ENCODE peak calls at places on chromosomes 11 and 22, in six cellular contexts. P is stomach, U is body of pancreas, D is fibroblast of pulmonary artery, G is A673, K is heart right ventricle. Z is an unnamed sample.

GRCh38 chr11:19660076-19660475 is 52.6 kb upstream of the NAV2 start:
- DNase-seq in P (no peak), U (peak; percentile 27), D (peak; percentile 39), G (no peak), K (no peak), Z (peak; percentile 60)

GRCh38 chr11:36672815-36673450 is 74.9 kb upstream of the RAG2 start:
- DNase-seq in P (no peak), U (peak; percentile 30), D (peak; percentile 67), G (peak; percentile 83), K (no peak), Z (peak; percentile 53)

GRCh38 chr11:61712301-61712700 is 32.1 kb downstream of the DAGLA start:
- DNase-seq in P (no peak), U (no peak), D (no peak), G (no peak), K (no peak), Z (no peak)

GRCh38 chr11:126113515-126113957 is 50.9 kb upstream of the CDON start:
- DNase-seq in P (peak; percentile 93), U (peak; percentile 96), D (peak; percentile 94), G (peak; percentile 82), K (peak; percentile 79), Z (peak; percentile 92)

GRCh38 chr11:64122411-64123101 is 43.4 kb downstream of the MACROD1 start:
- DNase-seq in P (no peak), U (no peak), D (no peak), G (no peak), K (no peak), Z (no peak)

GRCh38 chr22:47054231-47055072 is 292.0 kb downstream of the TBC1D22A start:
- DNase-seq in P (no peak), U (no peak), D (no peak), G (no peak), K (no peak), Z (no peak)

GRCh38 chr11:61111060-61111435 is 8.8 kb downstream of the CD5 start:
- DNase-seq in P (no peak), U (no peak), D (no peak), G (no peak), K (no peak), Z (no peak)

GRCh38 chr22:46481386-46481785 is 56.0 kb downstream of the CELSR1 start:
- DNase-seq in P (no peak), U (no peak), D (no peak), G (no peak), K (no peak), Z (no peak)

GRCh38 chr11:15493066-15493465 is 378.3 kb downstream of the INSC start:
- DNase-seq in P (no peak), U (no peak), D (no peak), G (no peak), K (no peak), Z (no peak)

GRCh38 chr11:46800177-46800576 is 45.9 kb downstream of the CKAP5 start:
- DNase-seq in P (no peak), U (no peak), D (no peak), G (no peak), K (no peak), Z (peak; percentile 42)

GRCh38 chr11:30387891-30388861 is 65.3 kb downstream of the ARL14EP start:
- DNase-seq in P (no peak), U (no peak), D (no peak), G (no peak), K (no peak), Z (no peak)

GRCh38 chr11:69199583-69200295 is 44.0 kb downstream of the SMIM38 start:
- DNase-seq in P (no peak), U (no peak), D (no peak), G (no peak), K (no peak), Z (peak; percentile 40)

GRCh38 chr22:47194476-47195155 is 432.2 kb downstream of the TBC1D22A start:
- DNase-seq in P (peak; percentile 7), U (no peak), D (no peak), G (no peak), K (no peak), Z (no peak)

GRCh38 chr11:6703247-6704063 is 20.3 kb upstream of the MRPL17 start:
- DNase-seq in P (peak; percentile 42), U (peak; percentile 68), D (peak; percentile 86), G (peak; percentile 93), K (peak; percentile 18), Z (peak; percentile 63)

GRCh38 chr11:64146036-64146943 is 19.6 kb downstream of the MACROD1 start:
- DNase-seq in P (peak; percentile 70), U (peak; percentile 63), D (peak; percentile 51), G (peak; percentile 66), K (peak; percentile 44), Z (peak; percentile 29)

GRCh38 chr11:84234462-84235202 is 948.5 kb upstream of the CCDC90B start:
- DNase-seq in P (no peak), U (no peak), D (no peak), G (no peak), K (no peak), Z (no peak)

GRCh38 chr22:37079668-37080171 is 28.2 kb downstream of the KCTD17 start:
- DNase-seq in P (peak; percentile 41), U (no peak), D (peak; percentile 67), G (peak; percentile 20), K (no peak), Z (peak; percentile 55)

DNA sequence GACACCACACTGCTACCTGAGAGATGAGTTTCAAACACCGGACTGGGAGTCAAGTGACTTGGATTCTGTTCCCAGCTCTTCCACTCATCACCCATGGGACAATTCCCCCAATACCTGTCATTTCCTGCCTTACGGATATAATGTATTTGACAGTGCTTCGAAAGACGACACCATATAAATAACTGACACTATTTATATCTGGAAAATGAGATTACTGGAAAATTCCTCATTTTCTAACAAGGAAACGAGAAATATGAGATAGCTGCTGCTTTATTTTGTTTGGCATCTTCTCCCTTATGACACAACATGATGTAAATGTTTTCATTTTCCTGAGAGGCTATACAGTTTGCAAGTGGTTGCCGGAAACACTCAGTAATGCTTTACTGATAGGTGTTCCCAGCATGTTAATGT is 8.6 kb downstream of the HSCB start:
- DNase-seq in P (no peak), U (no peak), D (peak; percentile 88), G (no peak), K (no peak), Z (peak; percentile 96)
- H3K4me3 ChIP-seq in P (no peak overlapping the region), U (no peak overlapping the region), D (no peak overlapping the region), G (no peak overlapping the region), K (no peak overlapping the region), Z (no peak overlapping the region)

DNA sequence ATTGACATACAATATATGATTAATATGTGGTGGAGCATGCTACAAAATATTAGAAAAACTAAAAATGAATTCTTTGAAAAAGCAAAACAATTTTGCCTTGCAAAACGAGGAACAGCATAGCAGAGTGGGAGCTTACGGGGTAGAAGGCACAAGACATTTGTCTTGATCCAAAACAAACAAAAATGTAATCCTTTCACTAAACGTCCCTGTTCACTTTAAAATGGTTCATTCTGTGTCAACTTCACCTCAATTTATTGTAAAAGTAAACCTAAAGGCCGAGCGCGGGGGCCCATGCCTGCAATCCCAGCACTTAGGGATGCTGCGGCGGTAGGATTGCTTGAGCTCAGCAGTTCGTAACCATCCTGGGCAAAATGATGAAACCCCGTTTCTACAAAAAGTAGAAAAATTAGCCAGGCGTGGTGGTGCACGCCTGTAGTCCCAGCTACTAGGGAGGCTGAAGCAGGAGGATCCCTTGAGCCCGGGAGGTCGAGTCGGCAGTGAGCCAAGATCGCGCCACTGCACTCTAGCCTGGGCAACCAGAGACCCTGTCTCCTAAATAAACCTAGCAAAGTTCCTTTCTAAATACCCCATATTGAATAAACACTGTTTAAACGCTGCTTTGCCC is 2.0 kb downstream of the PRDM10 start:
- DNase-seq in P (no peak), U (no peak), D (no peak), G (no peak), K (no peak), Z (no peak)
- H3K4me3 ChIP-seq in P (peak overlapping the region; percentile 87), U (no peak overlapping the region), D (peak overlapping the region; percentile 74), G (peak overlapping the region; percentile 63), K (peak overlapping the region; percentile 82), Z (no peak overlapping the region)

GRCh38 chr11:1007279-1007678 is 29.2 kb downstream of the MUC6 start:
- DNase-seq in P (no peak), U (no peak), D (no peak), G (no peak), K (no peak), Z (no peak)

GRCh38 chr11:1010006-1010405 is 26.5 kb downstream of the MUC6 start:
- DNase-seq in P (no peak), U (peak; percentile 58), D (no peak), G (no peak), K (no peak), Z (no peak)

GRCh38 chr11:1009371-1009770 is 27.1 kb downstream of the MUC6 start:
- DNase-seq in P (no peak), U (no peak), D (no peak), G (no peak), K (no peak), Z (no peak)

GRCh38 chr11:1008001-1008400 is 28.5 kb downstream of the MUC6 start:
- DNase-seq in P (no peak), U (no peak), D (no peak), G (no peak), K (no peak), Z (no peak)

DNA sequence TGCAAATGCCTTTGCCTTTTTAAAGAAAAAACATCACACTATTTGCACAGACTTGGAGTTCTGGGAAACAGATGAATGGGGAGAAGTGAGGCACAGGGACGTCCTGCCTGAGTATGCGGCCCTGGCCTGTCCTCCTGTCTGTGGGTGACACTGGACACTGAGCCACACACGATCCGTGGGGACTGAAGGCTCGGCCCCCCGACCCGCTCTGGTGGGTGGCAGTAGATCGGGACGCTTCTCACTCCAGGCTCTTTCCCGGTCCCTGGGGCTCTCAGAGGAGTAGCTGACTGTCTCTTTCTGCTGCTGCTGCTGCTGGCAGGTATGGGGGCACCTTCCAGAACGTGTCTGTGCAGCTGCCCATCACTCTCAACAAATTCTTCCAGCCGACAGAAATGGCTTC is 27.7 kb downstream of the MUC6 start:
- DNase-seq in P (no peak), U (no peak), D (no peak), G (no peak), K (no peak), Z (no peak)
- H3K4me3 ChIP-seq in P (no peak overlapping the region), U (no peak overlapping the region), D (no peak overlapping the region), G (no peak overlapping the region), K (no peak overlapping the region), Z (no peak overlapping the region)

GRCh38 chr22:30248484-30248883 is 1.9 kb upstream of the LIF start:
- DNase-seq in P (no peak), U (no peak), D (no peak), G (no peak), K (no peak), Z (no peak)

GRCh38 chr22:30247974-30248373 is 1.4 kb upstream of the LIF start:
- DNase-seq in P (no peak), U (no peak), D (no peak), G (no peak), K (no peak), Z (no peak)

GRCh38 chr22:30245985-30246901 is at the start of gene LIF:
- DNase-seq in P (no peak), U (no peak), D (peak; percentile 74), G (peak; percentile 40), K (no peak), Z (peak; percentile 19)

GRCh38 chr22:30246962-30247376 is 410 bp upstream of the LIF start:
- DNase-seq in P (no peak), U (no peak), D (no peak), G (no peak), K (no peak), Z (no peak)

DNA sequence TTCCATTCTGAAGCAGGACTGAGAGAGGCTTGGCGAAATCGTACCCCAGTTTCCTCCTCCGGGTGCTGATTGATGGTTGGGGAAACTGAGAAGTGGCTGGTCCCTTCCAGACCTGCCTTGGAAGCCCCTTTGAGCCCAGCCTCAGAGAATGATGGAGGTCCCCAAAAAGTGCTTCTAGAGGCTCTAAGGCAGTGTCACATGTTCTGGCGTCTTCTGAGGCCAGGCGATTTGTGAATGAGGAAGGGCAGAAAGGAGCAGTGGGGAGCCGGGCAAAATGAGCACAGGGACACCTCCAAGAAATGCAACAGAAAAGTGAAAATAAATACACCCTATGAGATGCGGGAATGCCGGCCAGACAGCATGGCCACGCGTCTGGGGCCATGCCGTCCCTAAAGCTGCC is 1.0 kb upstream of the LIF start:
- DNase-seq in P (no peak), U (no peak), D (no peak), G (no peak), K (no peak), Z (no peak)
- H3K4me3 ChIP-seq in P (peak overlapping the region; percentile 62), U (no peak overlapping the region), D (no peak overlapping the region), G (no peak overlapping the region), K (peak overlapping the region; percentile 60), Z (no peak overlapping the region)

Z was measured in endothelial cell of umbilical vein.